ENCODE peak calls at places on chromosomes 4 and X, in eight cellular contexts. Q is right lobe of liver, G is esophagus squamous epithelium, E is tibial nerve, L is breast epithelium, K is vagina, N is stomach, J is transverse colon. I is an unnamed sample. For H3K9me3, the result is how much of the 10 kb centered on the place peaks cover.

GRCh38 chr4:55038176-55038890 is 87.1 kb downstream of the KDR start:
- DNase-seq in Q (no peak), L (peak), J (no peak), K (no peak), E (peak), N (no peak), G (no peak), I (peak)

GRCh38 chr4:3310301-3311094 is 17.7 kb downstream of the RGS12 start:
- DNase-seq in N (peak), E (no peak), G (no peak), L (no peak), K (no peak), Q (peak), J (no peak), I (no peak)

GRCh38 chrX:10158279-10158939 is 1.6 kb downstream of the CLCN4 start:
- DNase-seq in J (no peak), L (no peak), G (no peak), N (no peak), K (no peak), Q (no peak), E (no peak), I (no peak)

GRCh38 chrX:27381419-27381818 is 81.7 kb downstream of the PPP4R3C start:
- DNase-seq in Q (no peak), K (no peak), N (no peak), L (no peak), G (no peak), E (no peak), J (no peak), I (no peak)

GRCh38 chr4:26525136-26525535 is 34.9 kb upstream of the CCKAR start:
- DNase-seq in K (no peak), N (no peak), E (no peak), Q (no peak), L (no peak), J (no peak), G (no peak), I (no peak)

GRCh38 chr4:109611045-109611616 is 51.1 kb downstream of the MCUB start:
- DNase-seq in K (no peak), L (no peak), Q (no peak), E (no peak), G (no peak), N (no peak), J (no peak), I (no peak)

GRCh38 chr4:158170691-158171455 is 2.0 kb downstream of the GASK1B start:
- DNase-seq in J (peak), K (no peak), E (peak), L (peak), G (no peak), Q (peak), N (no peak), I (peak)

GRCh38 chr4:128301979-128302378 is 14.4 kb upstream of the PGRMC2 start:
- DNase-seq in N (no peak), Q (no peak), J (no peak), E (no peak), L (no peak), G (no peak), K (no peak), I (no peak)

GRCh38 chr4:2962099-2962455 is 1.1 kb downstream of the NOP14 start:
- DNase-seq in G (no peak), J (no peak), K (peak), E (no peak), N (no peak), L (no peak), Q (no peak), I (no peak)

GRCh38 chr4:17510582-17510981 is 1.3 kb downstream of the QDPR start:
- DNase-seq in E (no peak), G (no peak), K (no peak), L (no peak), N (no peak), J (no peak), Q (no peak), I (no peak)

GRCh38 chr4:100736651-100737450 is 219.0 kb upstream of the EMCN start:
- DNase-seq in N (no peak), Q (no peak), G (no peak), J (no peak), L (no peak), K (no peak), E (peak), I (no peak)

GRCh38 chr4:86014599-86014998 is 345.3 kb downstream of the MAPK10 start:
- DNase-seq in Q (no peak), L (no peak), K (no peak), E (no peak), N (no peak), G (no peak), J (no peak), I (no peak)

GRCh38 chrX:71859637-71860036 is 51.0 kb upstream of the NHSL2 start:
- DNase-seq in E (peak), K (no peak), Q (no peak), N (no peak), L (no peak), G (no peak), J (no peak), I (no peak)

GRCh38 chr4:68368566-68369473 is 18.9 kb upstream of the YTHDC1 start:
- DNase-seq in L (no peak), K (no peak), E (no peak), N (no peak), J (no peak), Q (no peak), G (no peak), I (no peak)

GRCh38 chr4:42464550-42465124 is 67.3 kb downstream of the SHISA3 start:
- DNase-seq in N (no peak), E (no peak), K (no peak), G (no peak), Q (no peak), L (no peak), J (no peak), I (no peak)

GRCh38 chrX:111829345-111829744 is 46.6 kb upstream of the TRPC5OS start:
- DNase-seq in K (no peak), J (no peak), G (no peak), E (no peak), N (no peak), L (no peak), Q (no peak), I (no peak)

GRCh38 chrX:40105791-40106676 is 8.3 kb upstream of the BCOR start:
- DNase-seq in N (peak), G (no peak), J (peak), K (no peak), Q (peak), E (peak), L (no peak), I (peak)

GRCh38 chr4:76620723-76621463 is 185.9 kb downstream of the SHROOM3 start:
- DNase-seq in N (peak), G (no peak), L (no peak), K (no peak), Q (no peak), J (peak), E (no peak), I (no peak)

GRCh38 chr4:101222156-101222845 is 125.0 kb downstream of the PPP3CA start:
- DNase-seq in K (no peak), G (no peak), L (no peak), Q (no peak), N (no peak), J (no peak), E (no peak), I (no peak)

GRCh38 chrX:23870041-23870440 is 37.7 kb downstream of the APOO start:
- DNase-seq in L (no peak), N (no peak), Q (no peak), J (no peak), G (no peak), K (no peak), E (no peak), I (no peak)

GRCh38 chr4:38495481-38495880 is 168.5 kb upstream of the KLF3 start:
- DNase-seq in G (no peak), Q (no peak), E (no peak), N (no peak), J (no peak), L (no peak), K (no peak), I (no peak)

GRCh38 chr4:74793757-74794340 is 474 bp downstream of the BTC start:
- DNase-seq in L (peak), G (no peak), Q (peak), K (no peak), E (no peak), J (peak), N (peak), I (peak)

GRCh38 chr4:89277412-89277811 is 30.2 kb downstream of the GPRIN3 start:
- DNase-seq in L (no peak), J (no peak), K (no peak), G (no peak), N (no peak), E (no peak), Q (no peak), I (no peak)
- H3K27ac ChIP-seq in L (no peak), J (no peak), K (no peak), G (no peak), N (no peak), E (no peak), Q (no peak), I (no peak)

GRCh38 chr4:6730603-6731300 is 14.8 kb downstream of the BLOC1S4 start:
- DNase-seq in J (no peak), E (no peak), K (no peak), Q (no peak), N (no peak), G (no peak), L (no peak), I (no peak)
- TF ChIP-seq POLR2A in J (no peak), E (no peak), K (no peak), Q (no peak), N (no peak), G (no peak), L (no peak), I (no peak)

DNA sequence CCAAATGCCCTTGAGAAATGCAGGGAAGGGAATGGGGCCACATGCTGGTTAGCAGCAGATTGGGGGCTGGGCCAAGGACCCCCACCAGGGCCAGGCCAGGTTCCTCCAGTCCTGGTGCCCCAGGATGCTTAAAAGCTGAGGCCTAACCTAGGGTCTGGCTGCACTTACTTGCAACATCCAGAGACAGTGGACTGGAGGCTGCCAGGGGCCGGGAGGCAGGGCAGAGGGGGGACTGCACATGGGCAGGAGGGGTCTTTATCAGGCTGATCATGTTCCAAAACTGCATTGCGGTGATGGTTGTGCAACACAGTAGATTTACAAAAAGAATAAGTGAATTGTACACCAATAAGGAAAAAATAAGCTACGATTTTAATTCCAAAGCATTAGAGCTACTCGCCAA is 36.8 kb upstream of the C4orf50 start:
- DNase-seq in Q (no peak), J (no peak), E (no peak), N (no peak), L (no peak), G (no peak), K (no peak), I (no peak)
- H3K9me3 ChIP-seq in Q (under half), J (under half), E (under half), N (under half), L (under half), G (under half), K (under half), I (under half)

GRCh38 chr4:112706840-112707207 is 69.9 kb downstream of the LARP7 start:
- DNase-seq in G (no peak), J (no peak), Q (no peak), N (no peak), L (no peak), E (no peak), K (no peak), I (no peak)

GRCh38 chr4:112702892-112703291 is 65.9 kb downstream of the LARP7 start:
- DNase-seq in K (no peak), Q (no peak), E (no peak), N (no peak), G (no peak), L (no peak), J (no peak), I (no peak)

GRCh38 chr4:112708772-112709171 is 71.8 kb downstream of the LARP7 start:
- DNase-seq in Q (no peak), E (no peak), L (no peak), G (no peak), J (no peak), K (no peak), N (no peak), I (no peak)

GRCh38 chr4:112704322-112704721 is 67.4 kb downstream of the LARP7 start:
- DNase-seq in J (no peak), Q (no peak), E (no peak), N (no peak), G (no peak), K (no peak), L (no peak), I (no peak)

GRCh38 chr4:112704991-112705845 is 68.3 kb downstream of the LARP7 start:
- DNase-seq in Q (no peak), E (peak), J (peak), G (no peak), N (peak), L (peak), K (no peak), I (peak)
- H3K27ac ChIP-seq in Q (no peak), E (no peak), J (no peak), G (peak), N (no peak), L (no peak), K (no peak), I (peak)

GRCh38 chrX:153592091-153592833 is 6.7 kb downstream of the CCNQ start:
- DNase-seq in E (no peak), J (no peak), N (no peak), Q (no peak), K (no peak), L (no peak), G (no peak), I (no peak)

GRCh38 chrX:153592966-153593688 is 5.8 kb downstream of the CCNQ start:
- DNase-seq in K (no peak), Q (peak), E (no peak), L (no peak), N (no peak), G (no peak), J (no peak), I (peak)

GRCh38 chrX:153588782-153589446 is 10.0 kb downstream of the CCNQ start:
- DNase-seq in L (no peak), E (no peak), Q (no peak), G (no peak), J (no peak), K (no peak), N (no peak), I (peak)

GRCh38 chrX:153593811-153594500 is 5.0 kb downstream of the CCNQ start:
- DNase-seq in N (no peak), Q (no peak), E (no peak), K (no peak), L (no peak), J (no peak), G (no peak), I (no peak)

DNA sequence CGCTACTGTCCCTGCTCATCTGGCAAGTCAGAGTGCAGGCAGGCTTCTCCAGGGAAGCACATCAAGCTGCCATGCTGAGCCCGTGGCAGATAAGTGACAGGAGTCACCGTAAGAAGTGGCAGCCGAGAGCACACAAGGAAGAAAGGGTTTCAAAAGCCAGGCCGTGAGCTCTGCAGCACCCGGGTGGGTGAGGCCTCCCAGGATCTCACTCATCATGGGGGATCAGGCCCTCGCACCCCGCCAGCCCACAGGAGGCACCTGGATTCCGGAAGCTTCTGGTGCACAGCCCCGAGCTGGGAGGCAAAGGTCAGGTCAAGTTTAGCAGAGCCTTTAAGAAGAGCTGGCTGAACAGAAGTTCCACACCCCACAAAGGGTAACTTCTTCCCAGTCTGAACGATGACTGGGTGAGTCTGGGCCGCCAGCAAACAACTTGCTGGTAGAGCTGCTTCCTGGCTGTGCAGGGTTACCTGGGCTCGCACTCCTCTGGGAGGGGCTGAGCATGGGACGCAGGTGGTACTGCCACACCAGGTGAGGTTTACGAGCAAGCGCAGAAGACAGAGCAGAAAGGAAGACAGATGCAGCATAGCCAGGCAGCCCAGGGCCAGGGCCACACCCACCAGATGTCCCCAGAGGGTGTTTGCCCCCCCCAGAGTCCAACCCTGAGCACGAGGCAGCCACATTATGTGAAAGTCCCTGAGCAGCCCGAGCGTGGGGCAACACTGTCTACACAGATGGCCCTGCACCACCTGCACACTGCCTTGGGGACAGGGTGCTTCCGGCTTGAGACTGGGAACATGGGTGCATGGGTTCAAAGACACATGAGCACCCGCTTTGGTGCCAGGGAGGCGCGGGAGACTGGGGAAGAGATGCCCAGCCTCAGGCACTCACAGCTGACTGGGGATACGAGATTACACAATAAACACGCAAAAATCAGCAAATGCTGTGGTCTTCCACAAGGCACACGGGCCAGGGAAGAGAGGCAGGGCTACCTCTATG is 7.7 kb downstream of the CCNQ start:
- DNase-seq in Q (no peak), G (no peak), J (peak), K (no peak), E (no peak), L (no peak), N (no peak), I (no peak)
- TF ChIP-seq POLR2A in Q (no peak), G (no peak), J (no peak), K (no peak), E (no peak), L (no peak), N (no peak), I (no peak)

GRCh38 chrX:56232221-56233082 is at the start of gene KLF8:
- DNase-seq in L (peak), K (no peak), G (no peak), N (peak), J (peak), E (peak), Q (no peak), I (peak)

GRCh38 chrX:56228914-56229313 is 3.2 kb upstream of the KLF8 start:
- DNase-seq in E (peak), N (no peak), L (no peak), J (peak), G (no peak), K (no peak), Q (no peak), I (no peak)

GRCh38 chrX:56233682-56234081 is 1.5 kb downstream of the KLF8 start:
- DNase-seq in E (peak), Q (no peak), J (peak), L (peak), G (no peak), K (no peak), N (no peak), I (peak)

GRCh38 chrX:56233100-56233499 is 944 bp downstream of the KLF8 start:
- DNase-seq in N (no peak), J (no peak), E (peak), G (no peak), L (no peak), K (no peak), Q (no peak), I (peak)

GRCh38 chrX:56231706-56232105 is 450 bp upstream of the KLF8 start:
- DNase-seq in J (no peak), L (no peak), G (no peak), E (no peak), Q (no peak), N (no peak), K (no peak), I (peak)
- H3K9me3 ChIP-seq in J (under half), L (under half), G (under half), E (under half), Q (under half), N (under half), K (under half), I (under half)

GRCh38 chrX:82218361-82218760 is 1016.5 kb downstream of the SH3BGRL start:
- DNase-seq in K (no peak), J (no peak), L (no peak), N (no peak), G (no peak), E (no peak), Q (no peak), I (no peak)
- H3K27ac ChIP-seq in K (no peak), J (no peak), L (no peak), N (no peak), G (no peak), E (no peak), Q (no peak), I (no peak)

GRCh38 chr4:153153339-153153851 is 50.8 kb upstream of the TRIM2 start:
- DNase-seq in N (peak), L (peak), G (no peak), Q (no peak), K (no peak), J (peak), E (no peak), I (peak)
- TF ChIP-seq POLR2A in N (no peak), L (no peak), G (no peak), Q (no peak), K (no peak), J (peak), E (no peak), I (no peak)

I was measured in heart left ventricle.